ENCODE peak calls at places on chromosomes 3 and 15, in four cellular contexts. U, L, P and N are unnamed samples.

GRCh38 chr15:25673351-25673750 is 189.8 kb downstream of the ATP10A start:
- DNase-seq in L (no peak), U (no peak), P (no peak), N (no peak)

GRCh38 chr3:46692566-46692983 is 904 bp downstream of the ALS2CL start:
- DNase-seq in P (no peak), U (no peak), L (no peak), N (peak; percentile 77)

GRCh38 chr15:48582472-48583235 is 62.9 kb downstream of the FBN1 start:
- DNase-seq in L (no peak), U (no peak), P (no peak), N (no peak)

GRCh38 chr3:183117046-183117445 is 17.8 kb upstream of the MCCC1 start:
- DNase-seq in P (no peak), L (no peak), U (no peak), N (no peak)

GRCh38 chr3:170690133-170690981 is 104.5 kb upstream of the SLC7A14 start:
- DNase-seq in U (no peak), P (peak; percentile 72), L (no peak), N (peak; percentile 40)

GRCh38 chr15:86016750-86017149 is 62.9 kb upstream of the AGBL1 start:
- DNase-seq in P (no peak), L (no peak), U (no peak), N (no peak)

GRCh38 chr3:7285502-7285901 is 424.6 kb downstream of the GRM7 start:
- DNase-seq in U (no peak), L (no peak), P (no peak), N (no peak)

GRCh38 chr3:139325551-139325950 is 18.3 kb upstream of the MRPS22 start:
- DNase-seq in U (no peak), P (no peak), L (no peak), N (no peak)

GRCh38 chr3:133854264-133854663 is 41.4 kb downstream of the RAB6B start:
- DNase-seq in U (no peak), L (no peak), P (no peak), N (no peak)

GRCh38 chr3:17964113-17964512 is 221.7 kb upstream of the TBC1D5 start:
- DNase-seq in U (no peak), P (no peak), L (no peak), N (no peak)

GRCh38 chr3:184314700-184315505 is 497 bp downstream of the EIF4G1 start:
- DNase-seq in L (no peak), P (peak; percentile 87), U (no peak), N (peak; percentile 69)

GRCh38 chr3:98978068-98978811 is 76.7 kb upstream of the DCBLD2 start:
- DNase-seq in P (no peak), U (no peak), L (no peak), N (no peak)

GRCh38 chr3:64254443-64254842 is 29.2 kb upstream of the PRICKLE2 start:
- DNase-seq in U (no peak), L (no peak), P (no peak), N (no peak)

GRCh38 chr3:57530071-57530608 is 14.0 kb downstream of the DNAH12 start:
- DNase-seq in U (no peak), L (no peak), P (peak; percentile 21), N (no peak)

GRCh38 chr3:81218023-81218422 is 543.4 kb downstream of the GBE1 start:
- DNase-seq in U (no peak), L (no peak), P (peak; percentile 40), N (peak; percentile 47)

GRCh38 chr15:58267026-58267425 is 128.8 kb downstream of the AQP9 start:
- DNase-seq in L (no peak), U (no peak), P (no peak), N (no peak)

GRCh38 chr15:34799149-34799824 is 3.9 kb upstream of the ACTC1 start:
- DNase-seq in L (no peak), U (no peak), P (peak; percentile 83), N (no peak)

GRCh38 chr15:76162050-76162425 is 102.3 kb downstream of the TMEM266 start:
- DNase-seq in L (no peak), P (no peak), U (no peak), N (no peak)

DNA sequence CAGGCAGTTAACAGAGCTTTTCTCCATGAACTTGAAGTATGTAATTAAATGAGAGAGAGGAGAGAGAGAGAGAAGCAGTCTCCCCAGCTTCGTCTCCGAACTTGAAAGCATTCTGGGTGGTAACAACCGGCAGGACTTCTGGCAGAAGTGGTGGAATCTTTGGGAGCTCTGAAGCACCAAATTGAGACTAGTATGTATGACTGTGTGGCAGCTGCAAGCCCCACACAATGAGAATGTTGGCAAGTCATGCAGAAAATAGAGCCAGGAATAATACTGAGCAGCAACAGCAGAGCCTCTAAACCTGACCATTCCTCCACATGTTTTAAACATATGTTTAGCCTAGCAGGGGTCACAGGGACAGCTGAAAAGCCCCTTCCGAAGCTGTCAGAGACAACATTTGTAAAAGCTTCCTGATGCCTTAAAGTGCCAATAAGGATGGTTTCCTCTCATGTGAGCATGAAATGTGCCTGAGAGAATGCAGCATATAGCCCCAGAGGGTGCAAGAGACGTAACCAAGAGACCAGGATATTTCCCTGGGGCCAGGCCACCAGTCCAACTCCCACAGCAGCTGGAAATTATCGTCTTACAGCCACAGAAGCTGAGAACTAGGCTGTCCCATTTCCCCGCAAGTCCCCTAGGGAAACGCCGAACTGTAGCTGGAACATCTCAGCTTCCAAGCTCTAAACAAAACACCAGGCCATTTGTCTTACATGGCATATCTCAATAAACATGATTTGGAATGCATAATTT is 178.5 kb upstream of the CCDC54 start:
- DNase-seq in P (no peak), L (no peak), U (no peak), N (no peak)
- TF ChIP-seq JUND in P (no peak), L (no peak), U (no peak), N (no peak)

GRCh38 chr15:52208306-52208946 is 17.2 kb upstream of the GNB5 start:
- DNase-seq in P (peak; percentile 63), U (no peak), L (peak; percentile 43), N (peak; percentile 74)

GRCh38 chr15:52200831-52201365 is 9.7 kb upstream of the GNB5 start:
- DNase-seq in P (no peak), L (no peak), U (no peak), N (no peak)

GRCh38 chr15:52199271-52199670 is 8.1 kb upstream of the GNB5 start:
- DNase-seq in L (no peak), P (no peak), U (no peak), N (no peak)

GRCh38 chr15:52206446-52206845 is 15.3 kb upstream of the GNB5 start:
- DNase-seq in U (no peak), L (no peak), P (no peak), N (no peak)

GRCh38 chr15:52204657-52205056 is 13.5 kb upstream of the GNB5 start:
- DNase-seq in U (no peak), P (no peak), L (no peak), N (no peak)
- TF ChIP-seq JUND in U (no peak), P (no peak), L (no peak), N (no peak)

GRCh38 chr3:159126261-159127020 is 324.6 kb downstream of the MFSD1 start:
- DNase-seq in U (no peak), L (no peak), P (no peak), N (no peak)
- TF ChIP-seq JUND in U (no peak), L (no peak), P (no peak), N (no peak)

GRCh38 chr3:40593351-40593750 is 68.6 kb downstream of the ZNF621 start:
- DNase-seq in L (no peak), P (no peak), U (no peak), N (no peak)
- TF ChIP-seq JUND in L (no peak), P (no peak), U (no peak), N (no peak)

GRCh38 chr15:69311319-69311721 is 12.6 kb downstream of the PAQR5 start:
- DNase-seq in U (no peak), P (no peak), L (no peak), N (peak; percentile 59)
- TF ChIP-seq JUND in U (no peak), P (no peak), L (no peak), N (no peak)

DNA sequence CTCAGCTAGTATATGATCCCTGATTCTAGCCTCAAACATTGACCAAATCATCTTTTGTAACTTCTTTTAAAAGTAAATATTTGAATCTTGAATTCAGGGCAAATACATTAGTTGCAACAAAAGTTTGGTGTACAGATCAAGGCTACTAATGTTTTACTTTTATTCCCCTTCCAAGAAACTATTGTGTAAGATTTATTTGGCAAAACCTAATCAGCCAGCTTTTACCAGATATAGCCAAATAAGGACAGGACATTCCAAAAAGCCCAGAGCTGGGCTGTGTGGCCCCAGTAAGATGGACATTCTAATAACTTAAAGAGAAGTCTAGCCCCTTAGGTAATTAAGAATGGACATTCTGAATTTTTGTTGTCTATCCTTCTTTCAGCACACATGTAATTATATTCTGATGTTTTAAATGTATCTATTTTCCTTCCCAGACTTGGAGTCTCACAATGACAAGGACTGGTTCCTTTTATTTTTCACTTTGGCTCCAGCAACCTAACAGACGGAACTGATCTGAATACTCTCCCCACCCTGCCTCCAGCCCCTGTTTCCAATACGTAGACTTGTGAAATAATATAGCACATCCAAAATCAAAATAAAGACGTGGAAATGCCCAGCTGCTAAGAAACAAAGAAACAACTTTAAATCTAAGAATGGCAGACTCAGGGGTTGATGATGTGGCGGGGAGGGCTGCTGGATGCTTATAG is 48.1 kb downstream of the STARD5 start:
- DNase-seq in L (no peak), P (no peak), U (no peak), N (no peak)
- TF ChIP-seq JUND in L (no peak), P (no peak), U (no peak), N (no peak)

DNA sequence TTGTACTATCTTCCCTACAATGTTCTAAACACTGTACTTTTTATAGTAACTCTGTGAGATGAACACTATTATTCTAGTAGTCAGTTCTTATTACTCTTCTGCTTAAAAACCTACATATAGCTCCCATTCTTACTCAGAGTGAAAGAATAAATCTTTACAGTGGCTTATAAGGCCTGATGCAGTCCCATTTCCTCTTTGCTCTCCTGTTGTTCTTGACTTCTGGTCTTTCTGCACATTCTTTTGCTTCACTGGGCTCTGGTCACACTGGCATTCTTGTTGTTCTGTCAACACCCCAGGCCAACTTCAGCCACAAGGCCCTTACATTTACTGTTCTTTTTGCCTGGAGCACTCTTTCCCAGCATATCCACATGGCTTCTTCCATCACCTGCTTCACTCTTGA is 58.2 kb upstream of the TP63 start:
- DNase-seq in L (no peak), U (peak; percentile 39), P (no peak), N (no peak)
- TF ChIP-seq JUND in L (no peak), U (no peak), P (no peak), N (no peak)

GRCh38 chr15:80007532-80007931 is 36.5 kb upstream of the BCL2A1 start:
- DNase-seq in U (no peak), P (no peak), L (no peak), N (no peak)

GRCh38 chr15:80002267-80002666 is 31.3 kb upstream of the BCL2A1 start:
- DNase-seq in P (no peak), U (no peak), L (no peak), N (no peak)

GRCh38 chr15:80003934-80004472 is 33.0 kb upstream of the BCL2A1 start:
- DNase-seq in L (no peak), U (no peak), P (no peak), N (no peak)

GRCh38 chr15:80003171-80003570 is 32.2 kb upstream of the BCL2A1 start:
- DNase-seq in L (no peak), U (no peak), P (no peak), N (no peak)
- TF ChIP-seq JUND in L (no peak), U (no peak), P (no peak), N (no peak)

GRCh38 chr15:56981160-56981559 is 62.7 kb downstream of the TCF12 start:
- DNase-seq in P (no peak), L (no peak), U (no peak), N (no peak)

GRCh38 chr15:56977232-56977631 is 58.8 kb downstream of the TCF12 start:
- DNase-seq in P (no peak), U (no peak), L (no peak), N (no peak)

GRCh38 chr15:56980474-56980873 is 62.0 kb downstream of the TCF12 start:
- DNase-seq in P (no peak), L (no peak), U (no peak), N (no peak)

GRCh38 chr15:56982987-56983386 is 64.5 kb downstream of the TCF12 start:
- DNase-seq in L (no peak), P (no peak), U (no peak), N (no peak)

GRCh38 chr15:56978898-56979662 is 60.6 kb downstream of the TCF12 start:
- DNase-seq in L (no peak), U (no peak), P (no peak), N (no peak)
- TF ChIP-seq JUND in L (no peak), U (no peak), P (peak; percentile 53), N (peak; percentile 9)